ENCODE peak calls at places on chromosomes 5 and 9, in ten cellular contexts. One of them, this sample, is unnamed. For H3K36me3 and H3K27me3, the result is how much of the 10 kb centered on the place peaks cover.

GRCh38 chr9:75964431-75964830 is 74.0 kb downstream of the PCSK5 start:
- DNase-seq in sigmoid colon: no peak
- DNase-seq in CD8-positive, alpha-beta memory T cell: no peak
- DNase-seq in cardiac muscle cell: no peak
- DNase-seq in GM23248: no peak
- DNase-seq in pancreas: no peak
- DNase-seq in colonic mucosa: no peak
- DNase-seq in BJ: no peak
- DNase-seq in CD8-positive, alpha-beta T cell: no peak
- DNase-seq in transverse colon: no peak
- DNase-seq in this sample: no peak

GRCh38 chr5:1118738-1119137 is 6.9 kb upstream of the SLC12A7 start:
- DNase-seq in colonic mucosa: peak
- DNase-seq in GM23248: no peak
- DNase-seq in BJ: no peak
- DNase-seq in pancreas: no peak
- DNase-seq in CD8-positive, alpha-beta T cell: no peak
- DNase-seq in sigmoid colon: peak
- DNase-seq in CD8-positive, alpha-beta memory T cell: no peak
- DNase-seq in transverse colon: peak
- DNase-seq in cardiac muscle cell: no peak
- DNase-seq in this sample: no peak

GRCh38 chr9:23492126-23493002 is 333.7 kb downstream of the ELAVL2 start:
- DNase-seq in CD8-positive, alpha-beta T cell: no peak
- DNase-seq in CD8-positive, alpha-beta memory T cell: no peak
- DNase-seq in colonic mucosa: peak
- DNase-seq in pancreas: no peak
- DNase-seq in cardiac muscle cell: peak
- DNase-seq in sigmoid colon: no peak
- DNase-seq in transverse colon: no peak
- DNase-seq in GM23248: peak
- DNase-seq in BJ: no peak
- DNase-seq in this sample: no peak

GRCh38 chr5:137328991-137329390 is 170.1 kb downstream of the SPOCK1 start:
- DNase-seq in cardiac muscle cell: no peak
- DNase-seq in colonic mucosa: no peak
- DNase-seq in transverse colon: no peak
- DNase-seq in CD8-positive, alpha-beta T cell: no peak
- DNase-seq in sigmoid colon: no peak
- DNase-seq in BJ: no peak
- DNase-seq in pancreas: no peak
- DNase-seq in CD8-positive, alpha-beta memory T cell: no peak
- DNase-seq in GM23248: no peak
- DNase-seq in this sample: no peak

GRCh38 chr9:114405294-114406034 is 17.7 kb upstream of the AKNA start:
- DNase-seq in colonic mucosa: peak
- DNase-seq in transverse colon: peak
- DNase-seq in BJ: no peak
- DNase-seq in CD8-positive, alpha-beta memory T cell: peak
- DNase-seq in CD8-positive, alpha-beta T cell: peak
- DNase-seq in cardiac muscle cell: peak
- DNase-seq in GM23248: peak
- DNase-seq in sigmoid colon: peak
- DNase-seq in pancreas: peak
- DNase-seq in this sample: peak

GRCh38 chr5:68409259-68409658 is 193.7 kb downstream of the PIK3R1 start:
- DNase-seq in transverse colon: no peak
- DNase-seq in GM23248: peak
- DNase-seq in pancreas: no peak
- DNase-seq in BJ: peak
- DNase-seq in colonic mucosa: no peak
- DNase-seq in sigmoid colon: no peak
- DNase-seq in CD8-positive, alpha-beta memory T cell: no peak
- DNase-seq in cardiac muscle cell: no peak
- DNase-seq in CD8-positive, alpha-beta T cell: no peak
- DNase-seq in this sample: peak

GRCh38 chr5:107425541-107426031 is 245.2 kb downstream of the EFNA5 start:
- DNase-seq in CD8-positive, alpha-beta memory T cell: no peak
- DNase-seq in GM23248: peak
- DNase-seq in transverse colon: no peak
- DNase-seq in pancreas: no peak
- DNase-seq in BJ: peak
- DNase-seq in CD8-positive, alpha-beta T cell: no peak
- DNase-seq in colonic mucosa: no peak
- DNase-seq in sigmoid colon: no peak
- DNase-seq in cardiac muscle cell: no peak
- DNase-seq in this sample: peak

GRCh38 chr5:99169309-99169708 is 240.5 kb upstream of the CHD1 start:
- DNase-seq in GM23248: peak
- DNase-seq in CD8-positive, alpha-beta T cell: no peak
- DNase-seq in pancreas: no peak
- DNase-seq in sigmoid colon: no peak
- DNase-seq in colonic mucosa: no peak
- DNase-seq in cardiac muscle cell: peak
- DNase-seq in CD8-positive, alpha-beta memory T cell: no peak
- DNase-seq in BJ: no peak
- DNase-seq in transverse colon: no peak
- DNase-seq in this sample: no peak

GRCh38 chr9:83472764-83473163 is 65.4 kb downstream of the FRMD3 start:
- DNase-seq in transverse colon: no peak
- DNase-seq in cardiac muscle cell: no peak
- DNase-seq in CD8-positive, alpha-beta T cell: no peak
- DNase-seq in pancreas: no peak
- DNase-seq in GM23248: no peak
- DNase-seq in BJ: no peak
- DNase-seq in colonic mucosa: no peak
- DNase-seq in sigmoid colon: no peak
- DNase-seq in CD8-positive, alpha-beta memory T cell: no peak
- DNase-seq in this sample: no peak

GRCh38 chr5:122099060-122099790 is 21.2 kb upstream of the LOX start:
- DNase-seq in BJ: no peak
- DNase-seq in GM23248: peak
- DNase-seq in CD8-positive, alpha-beta memory T cell: no peak
- DNase-seq in cardiac muscle cell: no peak
- DNase-seq in sigmoid colon: no peak
- DNase-seq in CD8-positive, alpha-beta T cell: no peak
- DNase-seq in transverse colon: no peak
- DNase-seq in pancreas: no peak
- DNase-seq in colonic mucosa: no peak
- DNase-seq in this sample: peak

GRCh38 chr5:143641957-143642356 is 170.0 kb upstream of the HMHB1 start:
- DNase-seq in pancreas: no peak
- DNase-seq in CD8-positive, alpha-beta memory T cell: no peak
- DNase-seq in GM23248: no peak
- DNase-seq in CD8-positive, alpha-beta T cell: no peak
- DNase-seq in transverse colon: no peak
- DNase-seq in sigmoid colon: no peak
- DNase-seq in colonic mucosa: no peak
- DNase-seq in BJ: no peak
- DNase-seq in cardiac muscle cell: no peak
- DNase-seq in this sample: no peak
- H3K36me3 ChIP-seq in pancreas: under half
- H3K36me3 ChIP-seq in CD8-positive, alpha-beta memory T cell: under half
- H3K36me3 ChIP-seq in GM23248: under half
- H3K36me3 ChIP-seq in CD8-positive, alpha-beta T cell: under half
- H3K36me3 ChIP-seq in transverse colon: under half
- H3K36me3 ChIP-seq in sigmoid colon: under half
- H3K36me3 ChIP-seq in colonic mucosa: under half
- H3K36me3 ChIP-seq in BJ: under half
- H3K36me3 ChIP-seq in cardiac muscle cell: under half
- H3K36me3 ChIP-seq in this sample: under half

GRCh38 chr5:54996476-54996875 is 11.1 kb upstream of the ESM1 start:
- DNase-seq in cardiac muscle cell: no peak
- DNase-seq in CD8-positive, alpha-beta T cell: no peak
- DNase-seq in BJ: no peak
- DNase-seq in pancreas: no peak
- DNase-seq in sigmoid colon: no peak
- DNase-seq in CD8-positive, alpha-beta memory T cell: no peak
- DNase-seq in GM23248: peak
- DNase-seq in transverse colon: no peak
- DNase-seq in colonic mucosa: no peak
- DNase-seq in this sample: no peak
- H3K27me3 ChIP-seq in cardiac muscle cell: under half
- H3K27me3 ChIP-seq in CD8-positive, alpha-beta T cell: under half
- H3K27me3 ChIP-seq in BJ: under half
- H3K27me3 ChIP-seq in pancreas: under half
- H3K27me3 ChIP-seq in sigmoid colon: under half
- H3K27me3 ChIP-seq in CD8-positive, alpha-beta memory T cell: under half
- H3K27me3 ChIP-seq in GM23248: under half
- H3K27me3 ChIP-seq in transverse colon: under half
- H3K27me3 ChIP-seq in colonic mucosa: under half
- H3K27me3 ChIP-seq in this sample: under half

GRCh38 chr9:123011380-123011779 is 22.1 kb upstream of the GPR21 start:
- DNase-seq in BJ: no peak
- DNase-seq in sigmoid colon: no peak
- DNase-seq in CD8-positive, alpha-beta T cell: no peak
- DNase-seq in GM23248: no peak
- DNase-seq in pancreas: no peak
- DNase-seq in CD8-positive, alpha-beta memory T cell: no peak
- DNase-seq in cardiac muscle cell: no peak
- DNase-seq in colonic mucosa: no peak
- DNase-seq in transverse colon: no peak
- DNase-seq in this sample: no peak

GRCh38 chr9:123016631-123017030 is 16.8 kb upstream of the GPR21 start:
- DNase-seq in sigmoid colon: no peak
- DNase-seq in CD8-positive, alpha-beta memory T cell: no peak
- DNase-seq in transverse colon: no peak
- DNase-seq in BJ: no peak
- DNase-seq in colonic mucosa: no peak
- DNase-seq in cardiac muscle cell: no peak
- DNase-seq in pancreas: no peak
- DNase-seq in GM23248: no peak
- DNase-seq in CD8-positive, alpha-beta T cell: no peak
- DNase-seq in this sample: no peak

GRCh38 chr9:123007269-123007668 is 26.2 kb upstream of the GPR21 start:
- DNase-seq in cardiac muscle cell: no peak
- DNase-seq in BJ: no peak
- DNase-seq in sigmoid colon: no peak
- DNase-seq in GM23248: no peak
- DNase-seq in CD8-positive, alpha-beta T cell: no peak
- DNase-seq in CD8-positive, alpha-beta memory T cell: no peak
- DNase-seq in colonic mucosa: no peak
- DNase-seq in pancreas: no peak
- DNase-seq in transverse colon: no peak
- DNase-seq in this sample: no peak

GRCh38 chr9:123008909-123009308 is 24.6 kb upstream of the GPR21 start:
- DNase-seq in colonic mucosa: no peak
- DNase-seq in BJ: no peak
- DNase-seq in transverse colon: no peak
- DNase-seq in sigmoid colon: no peak
- DNase-seq in pancreas: no peak
- DNase-seq in GM23248: no peak
- DNase-seq in cardiac muscle cell: no peak
- DNase-seq in CD8-positive, alpha-beta T cell: no peak
- DNase-seq in CD8-positive, alpha-beta memory T cell: no peak
- DNase-seq in this sample: no peak

DNA sequence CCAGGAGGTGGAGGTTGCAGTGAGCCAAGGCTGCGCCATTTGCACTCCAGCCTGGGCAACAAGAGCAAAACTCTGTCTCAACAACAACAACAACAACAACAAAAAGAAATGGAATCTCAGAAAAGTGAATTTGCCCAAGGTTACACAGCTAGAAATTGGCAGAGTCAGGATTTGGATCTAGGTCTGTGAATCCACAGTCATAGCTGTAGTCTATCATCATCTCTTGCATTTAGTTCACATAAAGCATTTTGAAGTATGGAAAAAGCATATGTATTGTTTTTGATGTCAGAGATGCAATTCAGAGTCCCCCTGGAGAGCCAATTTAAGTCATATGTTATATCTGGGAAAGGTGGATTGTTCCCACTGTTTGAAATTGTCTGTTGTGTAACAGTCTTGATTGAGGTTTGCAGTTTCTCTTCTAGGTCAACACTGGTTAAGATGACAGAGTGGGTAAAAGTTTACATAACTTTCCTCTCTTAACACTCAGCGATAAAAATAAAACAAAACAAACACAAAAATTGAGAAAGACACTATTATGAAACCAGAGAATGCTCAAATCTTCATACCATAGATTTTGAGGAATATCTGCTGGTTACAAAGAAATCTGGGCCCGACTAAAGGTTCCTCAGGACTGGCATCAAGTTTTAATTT is 21.5 kb upstream of the GPR21 start:
- DNase-seq in pancreas: no peak
- DNase-seq in CD8-positive, alpha-beta memory T cell: no peak
- DNase-seq in GM23248: no peak
- DNase-seq in BJ: no peak
- DNase-seq in sigmoid colon: no peak
- DNase-seq in CD8-positive, alpha-beta T cell: no peak
- DNase-seq in transverse colon: no peak
- DNase-seq in cardiac muscle cell: no peak
- DNase-seq in colonic mucosa: no peak
- DNase-seq in this sample: no peak
- H3K36me3 ChIP-seq in pancreas: under half
- H3K36me3 ChIP-seq in CD8-positive, alpha-beta memory T cell: under half
- H3K36me3 ChIP-seq in GM23248: under half
- H3K36me3 ChIP-seq in BJ: under half
- H3K36me3 ChIP-seq in sigmoid colon: under half
- H3K36me3 ChIP-seq in CD8-positive, alpha-beta T cell: under half
- H3K36me3 ChIP-seq in transverse colon: under half
- H3K36me3 ChIP-seq in cardiac muscle cell: under half
- H3K36me3 ChIP-seq in colonic mucosa: under half
- H3K36me3 ChIP-seq in this sample: half or more

GRCh38 chr5:141753143-141753970 is 71.3 kb upstream of the ARAP3 start:
- DNase-seq in pancreas: peak
- DNase-seq in CD8-positive, alpha-beta memory T cell: no peak
- DNase-seq in CD8-positive, alpha-beta T cell: no peak
- DNase-seq in colonic mucosa: no peak
- DNase-seq in cardiac muscle cell: no peak
- DNase-seq in transverse colon: no peak
- DNase-seq in sigmoid colon: no peak
- DNase-seq in BJ: no peak
- DNase-seq in GM23248: no peak
- DNase-seq in this sample: no peak

GRCh38 chr5:141758316-141758965 is 76.4 kb upstream of the ARAP3 start:
- DNase-seq in CD8-positive, alpha-beta memory T cell: no peak
- DNase-seq in CD8-positive, alpha-beta T cell: no peak
- DNase-seq in sigmoid colon: no peak
- DNase-seq in transverse colon: no peak
- DNase-seq in GM23248: peak
- DNase-seq in cardiac muscle cell: peak
- DNase-seq in colonic mucosa: no peak
- DNase-seq in BJ: no peak
- DNase-seq in pancreas: peak
- DNase-seq in this sample: no peak

GRCh38 chr5:141757402-141757801 is 75.4 kb upstream of the ARAP3 start:
- DNase-seq in transverse colon: peak
- DNase-seq in CD8-positive, alpha-beta T cell: no peak
- DNase-seq in BJ: no peak
- DNase-seq in cardiac muscle cell: peak
- DNase-seq in sigmoid colon: no peak
- DNase-seq in colonic mucosa: peak
- DNase-seq in CD8-positive, alpha-beta memory T cell: no peak
- DNase-seq in pancreas: peak
- DNase-seq in GM23248: peak
- DNase-seq in this sample: peak

GRCh38 chr5:141756196-141756595 is 74.2 kb upstream of the ARAP3 start:
- DNase-seq in colonic mucosa: no peak
- DNase-seq in CD8-positive, alpha-beta memory T cell: no peak
- DNase-seq in cardiac muscle cell: no peak
- DNase-seq in transverse colon: no peak
- DNase-seq in BJ: no peak
- DNase-seq in sigmoid colon: no peak
- DNase-seq in CD8-positive, alpha-beta T cell: no peak
- DNase-seq in GM23248: no peak
- DNase-seq in pancreas: peak
- DNase-seq in this sample: no peak

GRCh38 chr5:141753971-141754713 is 72.1 kb upstream of the ARAP3 start:
- DNase-seq in pancreas: peak
- DNase-seq in transverse colon: no peak
- DNase-seq in sigmoid colon: no peak
- DNase-seq in GM23248: peak
- DNase-seq in CD8-positive, alpha-beta memory T cell: peak
- DNase-seq in BJ: no peak
- DNase-seq in CD8-positive, alpha-beta T cell: no peak
- DNase-seq in cardiac muscle cell: peak
- DNase-seq in colonic mucosa: peak
- DNase-seq in this sample: peak
- H3K27me3 ChIP-seq in pancreas: under half
- H3K27me3 ChIP-seq in transverse colon: under half
- H3K27me3 ChIP-seq in sigmoid colon: under half
- H3K27me3 ChIP-seq in GM23248: under half
- H3K27me3 ChIP-seq in CD8-positive, alpha-beta memory T cell: under half
- H3K27me3 ChIP-seq in BJ: under half
- H3K27me3 ChIP-seq in CD8-positive, alpha-beta T cell: under half
- H3K27me3 ChIP-seq in cardiac muscle cell: half or more
- H3K27me3 ChIP-seq in colonic mucosa: under half
- H3K27me3 ChIP-seq in this sample: under half